ENCODE peak calls at places on chromosome 20, in five cellular contexts. Y is IMR-90, W is omental fat pad, J is fibroblast of lung, T is NCI-H2081. A is an unnamed sample.

GRCh38 chr20:63043348-63044203 is 36.8 kb upstream of the BHLHE23 start:
- DNase-seq in Y (no peak), W (no peak), J (no peak), T (no peak), A (no peak)

GRCh38 chr20:37562695-37563480 is 35.2 kb upstream of the BLCAP start:
- DNase-seq in Y (no peak), W (no peak), J (no peak), T (no peak), A (no peak)

GRCh38 chr20:20491784-20492145 is 123.9 kb downstream of the INSM1 start:
- DNase-seq in Y (no peak), W (no peak), J (no peak), T (no peak), A (no peak)

GRCh38 chr20:31705598-31706597 is 16.8 kb downstream of the BCL2L1 start:
- DNase-seq in Y (no peak), W (no peak), J (no peak), T (no peak), A (no peak)

GRCh38 chr20:48722002-48722731 is 105.6 kb downstream of the PREX1 start:
- DNase-seq in Y (peak; percentile 32), W (no peak), J (peak; percentile 71), T (no peak), A (peak; percentile 84)

GRCh38 chr20:59191036-59191755 is 27.6 kb downstream of the ZNF831 start:
- DNase-seq in Y (no peak), W (no peak), J (no peak), T (no peak), A (no peak)

GRCh38 chr20:46965477-46965876 is 70.8 kb downstream of the EYA2 start:
- DNase-seq in Y (no peak), W (no peak), J (no peak), T (no peak), A (no peak)

GRCh38 chr20:13291167-13291566 is 70.1 kb downstream of the ISM1 start:
- DNase-seq in Y (no peak), W (no peak), J (no peak), T (no peak), A (no peak)

GRCh38 chr20:2080532-2081224 is 20.9 kb upstream of the STK35 start:
- DNase-seq in Y (no peak), W (no peak), J (no peak), T (no peak), A (no peak)

GRCh38 chr20:53876956-53877355 is 193.4 kb downstream of the BCAS1 start:
- DNase-seq in Y (no peak), W (no peak), J (no peak), T (no peak), A (no peak)

GRCh38 chr20:47318596-47319516 is 37.6 kb downstream of the ZMYND8 start:
- DNase-seq in Y (peak; percentile 69), W (peak; percentile 61), J (peak; percentile 89), T (no peak), A (peak; percentile 82)

GRCh38 chr20:63553251-63553932 is 567 bp upstream of the FNDC11 start:
- DNase-seq in Y (peak; percentile 83), W (peak; percentile 70), J (peak; percentile 88), T (peak; percentile 33), A (peak; percentile 91)

GRCh38 chr20:59985864-59986263 is 27.6 kb downstream of the CDH26 start:
- DNase-seq in Y (no peak), W (no peak), J (no peak), T (no peak), A (no peak)

GRCh38 chr20:14093652-14094051 is 98.3 kb downstream of the MACROD2 start:
- DNase-seq in Y (no peak), W (no peak), J (no peak), T (peak; percentile 82), A (no peak)

GRCh38 chr20:58981564-58982364 is 708 bp downstream of the NELFCD start:
- DNase-seq in Y (peak; percentile 6), W (no peak), J (peak; percentile 20), T (no peak), A (peak; percentile 19)

GRCh38 chr20:62116558-62117361 is 5.5 kb upstream of the LSM14B start:
- DNase-seq in Y (no peak), W (no peak), J (no peak), T (no peak), A (no peak)

GRCh38 chr20:36607586-36608387 is 2.2 kb downstream of the RAB5IF start:
- DNase-seq in Y (no peak), W (no peak), J (no peak), T (no peak), A (no peak)

GRCh38 chr20:34949120-34949519 is 6.5 kb downstream of the GSS start:
- DNase-seq in Y (no peak), W (no peak), J (no peak), T (no peak), A (no peak)

GRCh38 chr20:50481741-50482140 is 28.4 kb upstream of the PTPN1 start:
- DNase-seq in Y (no peak), W (no peak), J (no peak), T (no peak), A (no peak)

GRCh38 chr20:62039738-62040137 is 25.9 kb downstream of the TAF4 start:
- DNase-seq in Y (no peak), W (no peak), J (no peak), T (no peak), A (no peak)

GRCh38 chr20:2599265-2600060 is 53.0 kb upstream of the NOP56 start:
- DNase-seq in Y (no peak), W (no peak), J (no peak), T (no peak), A (no peak)

GRCh38 chr20:39775110-39775509 is 813.0 kb downstream of the DHX35 start:
- DNase-seq in Y (no peak), W (peak; percentile 26), J (peak; percentile 65), T (no peak), A (peak; percentile 46)

GRCh38 chr20:20759132-20759531 is 46.7 kb upstream of the RALGAPA2 start:
- DNase-seq in Y (no peak), W (no peak), J (no peak), T (no peak), A (no peak)

GRCh38 chr20:25992146-25992545 is 295.5 kb upstream of the ZNF337 start:
- DNase-seq in Y (no peak), W (no peak), J (no peak), T (no peak), A (no peak)

GRCh38 chr20:61014486-61014885 is 237.6 kb upstream of the CDH4 start:
- DNase-seq in Y (no peak), W (no peak), J (no peak), T (no peak), A (no peak)

GRCh38 chr20:40438161-40438835 is 250.7 kb downstream of the MAFB start:
- DNase-seq in Y (no peak), W (no peak), J (no peak), T (no peak), A (no peak)

GRCh38 chr20:18985551-18985950 is 172.0 kb downstream of the SCP2D1 start:
- DNase-seq in Y (no peak), W (no peak), J (no peak), T (no peak), A (no peak)

GRCh38 chr20:7003598-7003997 is 236.1 kb downstream of the BMP2 start:
- DNase-seq in Y (no peak), W (no peak), J (no peak), T (no peak), A (peak; percentile 5)

GRCh38 chr20:21503345-21503744 is 10.5 kb downstream of the NKX2-2 start:
- DNase-seq in Y (peak; percentile 14), W (no peak), J (no peak), T (no peak), A (no peak)

GRCh38 chr20:17083738-17084137 is 143.1 kb upstream of the PCSK2 start:
- DNase-seq in Y (peak; percentile 10), W (no peak), J (no peak), T (no peak), A (no peak)

GRCh38 chr20:5714261-5715041 is 35.8 kb upstream of the SHLD1 start:
- DNase-seq in Y (peak; percentile 24), W (no peak), J (no peak), T (no peak), A (peak; percentile 94)

GRCh38 chr20:62899633-62900051 is 26.7 kb downstream of the DIDO1 start:
- DNase-seq in Y (no peak), W (no peak), J (no peak), T (no peak), A (peak; percentile 23)

GRCh38 chr20:50467618-50468373 is 42.4 kb upstream of the PTPN1 start:
- DNase-seq in Y (peak; percentile 50), W (no peak), J (peak; percentile 68), T (no peak), A (peak; percentile 68)

GRCh38 chr20:25253606-25254275 is 5.9 kb downstream of the PYGB start:
- DNase-seq in Y (no peak), W (no peak), J (peak; percentile 45), T (no peak), A (no peak)

A was measured in fibroblast of pulmonary artery.